ENCODE peak calls at places on chromosome 16, in six cellular contexts. D, F, C, Z, U and W are unnamed samples.

GRCh38 chr16:64094992-64095579 is 1026.8 kb downstream of the CDH11 start:
- DNase-seq in D (no peak), F (no peak), C (no peak), Z (no peak), U (no peak), W (no peak)

GRCh38 chr16:11052080-11052808 is 107.9 kb downstream of the CLEC16A start:
- DNase-seq in D (no peak), F (peak), C (no peak), Z (no peak), U (no peak), W (no peak)

GRCh38 chr16:70809392-70810060 is 8.6 kb upstream of the VAC14 start:
- DNase-seq in D (no peak), F (no peak), C (no peak), Z (no peak), U (no peak), W (no peak)

GRCh38 chr16:23578096-23578830 is 17.9 kb downstream of the NDUFAB1 start:
- DNase-seq in D (no peak), F (no peak), C (no peak), Z (no peak), U (no peak), W (no peak)

GRCh38 chr16:2484898-2485508 is 10.1 kb downstream of the TBC1D24 start:
- DNase-seq in D (no peak), F (no peak), C (no peak), Z (no peak), U (no peak), W (no peak)

GRCh38 chr16:27441998-27442397 is 40.0 kb downstream of the IL21R start:
- DNase-seq in D (no peak), F (no peak), C (no peak), Z (no peak), U (no peak), W (no peak)

GRCh38 chr16:83336630-83337029 is 471.1 kb upstream of the HSBP1 start:
- DNase-seq in D (no peak), F (no peak), C (no peak), Z (no peak), U (no peak), W (no peak)

GRCh38 chr16:72832640-72833039 is 215.3 kb downstream of the ZFHX3 start:
- DNase-seq in D (peak), F (peak), C (peak), Z (no peak), U (peak), W (peak)

GRCh38 chr16:87058728-87059250 is 258.4 kb downstream of the C16orf95 start:
- DNase-seq in D (no peak), F (no peak), C (no peak), Z (no peak), U (no peak), W (no peak)

GRCh38 chr16:46974352-46974751 is 878 bp upstream of the DNAJA2 start:
- DNase-seq in D (no peak), F (no peak), C (no peak), Z (no peak), U (no peak), W (no peak)

GRCh38 chr16:20380782-20381181 is 23.8 kb downstream of the PDILT start:
- DNase-seq in D (no peak), F (no peak), C (no peak), Z (no peak), U (no peak), W (no peak)

GRCh38 chr16:23014592-23014991 is 134.7 kb downstream of the USP31 start:
- DNase-seq in D (no peak), F (no peak), C (no peak), Z (no peak), U (no peak), W (no peak)